ENCODE peak calls at places on chromosome X, in six cellular contexts. One of them, this sample, is unnamed.

GRCh38 chrX:107713205-107714195 is 62.1 kb downstream of the TSC22D3 start:
- DNase-seq in spleen: peak
- DNase-seq in A549: no peak
- DNase-seq in adrenal gland: no peak
- DNase-seq in body of pancreas: no peak
- DNase-seq in uterus: peak
- DNase-seq in this sample: no peak

GRCh38 chrX:46782034-46782433 is 23.1 kb upstream of the SLC9A7 start:
- DNase-seq in spleen: no peak
- DNase-seq in body of pancreas: no peak
- DNase-seq in A549: no peak
- DNase-seq in adrenal gland: no peak
- DNase-seq in uterus: no peak
- DNase-seq in this sample: no peak

GRCh38 chrX:2748171-2748814 is 3.5 kb upstream of the XG start:
- DNase-seq in uterus: no peak
- DNase-seq in adrenal gland: no peak
- DNase-seq in spleen: no peak
- DNase-seq in body of pancreas: no peak
- DNase-seq in A549: no peak
- DNase-seq in this sample: no peak

GRCh38 chrX:151458824-151459223 is 61.8 kb downstream of the VMA21 start:
- DNase-seq in spleen: no peak
- DNase-seq in adrenal gland: no peak
- DNase-seq in A549: no peak
- DNase-seq in uterus: no peak
- DNase-seq in body of pancreas: no peak
- DNase-seq in this sample: no peak

GRCh38 chrX:7570432-7571009 is 272.4 kb upstream of the VCX start:
- DNase-seq in A549: no peak
- DNase-seq in spleen: no peak
- DNase-seq in uterus: no peak
- DNase-seq in adrenal gland: no peak
- DNase-seq in body of pancreas: no peak
- DNase-seq in this sample: no peak

GRCh38 chrX:149569770-149570169 is 17.5 kb downstream of the MAGEA9B start:
- DNase-seq in uterus: no peak
- DNase-seq in spleen: no peak
- DNase-seq in adrenal gland: no peak
- DNase-seq in body of pancreas: no peak
- DNase-seq in A549: no peak
- DNase-seq in this sample: no peak

GRCh38 chrX:118807151-118808017 is 16.2 kb upstream of the ZCCHC12 start:
- DNase-seq in body of pancreas: peak
- DNase-seq in A549: peak
- DNase-seq in spleen: peak
- DNase-seq in uterus: peak
- DNase-seq in adrenal gland: peak
- DNase-seq in this sample: peak

GRCh38 chrX:55867708-55868107 is 150.2 kb downstream of the RRAGB start:
- DNase-seq in body of pancreas: no peak
- DNase-seq in spleen: no peak
- DNase-seq in uterus: no peak
- DNase-seq in adrenal gland: no peak
- DNase-seq in A549: no peak
- DNase-seq in this sample: no peak

GRCh38 chrX:136047001-136047642 is 61.9 kb downstream of the SLC9A6 start:
- DNase-seq in A549: no peak
- DNase-seq in body of pancreas: no peak
- DNase-seq in spleen: no peak
- DNase-seq in uterus: no peak
- DNase-seq in adrenal gland: no peak
- DNase-seq in this sample: no peak

GRCh38 chrX:16730450-16730849 is 11.0 kb downstream of the SYAP1 start:
- DNase-seq in body of pancreas: no peak
- DNase-seq in adrenal gland: no peak
- DNase-seq in spleen: no peak
- DNase-seq in uterus: no peak
- DNase-seq in A549: no peak
- DNase-seq in this sample: no peak

DNA sequence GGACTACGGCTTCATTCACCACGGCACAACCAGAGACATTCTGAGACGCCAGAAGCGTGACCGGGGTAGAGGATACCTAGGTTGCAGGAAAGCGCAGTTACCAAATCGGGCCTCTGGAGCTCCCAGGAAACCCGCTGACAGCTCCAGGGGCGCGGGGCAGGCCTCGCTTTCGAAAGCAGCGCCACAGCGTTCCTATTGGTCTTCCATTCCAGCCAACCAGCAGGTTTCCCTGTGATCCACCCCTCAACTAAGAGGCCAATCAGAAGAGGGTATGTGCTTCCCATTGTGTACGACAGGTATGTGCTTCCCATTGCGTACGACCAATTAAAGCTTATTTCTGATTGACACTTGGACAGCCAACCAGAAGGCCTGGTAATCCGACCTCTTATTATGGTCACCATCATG is 14.9 kb downstream of the SNX12 start:
- DNase-seq in uterus: no peak
- DNase-seq in body of pancreas: peak
- DNase-seq in spleen: no peak
- DNase-seq in adrenal gland: peak
- DNase-seq in A549: no peak
- DNase-seq in this sample: no peak
- TF ChIP-seq POLR2A in uterus: no peak
- TF ChIP-seq POLR2A in body of pancreas: no peak
- TF ChIP-seq POLR2A in spleen: no peak
- TF ChIP-seq POLR2A in adrenal gland: no peak
- TF ChIP-seq POLR2A in A549: no peak
- TF ChIP-seq POLR2A in this sample: no peak

GRCh38 chrX:68403522-68403921 is 29.8 kb downstream of the OPHN1 start:
- DNase-seq in body of pancreas: no peak
- DNase-seq in adrenal gland: no peak
- DNase-seq in spleen: no peak
- DNase-seq in A549: no peak
- DNase-seq in uterus: no peak
- DNase-seq in this sample: no peak

GRCh38 chrX:68396953-68397352 is 36.3 kb downstream of the OPHN1 start:
- DNase-seq in uterus: peak
- DNase-seq in body of pancreas: no peak
- DNase-seq in A549: no peak
- DNase-seq in adrenal gland: no peak
- DNase-seq in spleen: no peak
- DNase-seq in this sample: no peak

GRCh38 chrX:68402094-68402493 is 31.2 kb downstream of the OPHN1 start:
- DNase-seq in adrenal gland: no peak
- DNase-seq in uterus: no peak
- DNase-seq in body of pancreas: no peak
- DNase-seq in spleen: no peak
- DNase-seq in A549: no peak
- DNase-seq in this sample: no peak

GRCh38 chrX:68403060-68403459 is 30.2 kb downstream of the OPHN1 start:
- DNase-seq in spleen: no peak
- DNase-seq in uterus: no peak
- DNase-seq in adrenal gland: no peak
- DNase-seq in A549: no peak
- DNase-seq in body of pancreas: no peak
- DNase-seq in this sample: no peak

DNA sequence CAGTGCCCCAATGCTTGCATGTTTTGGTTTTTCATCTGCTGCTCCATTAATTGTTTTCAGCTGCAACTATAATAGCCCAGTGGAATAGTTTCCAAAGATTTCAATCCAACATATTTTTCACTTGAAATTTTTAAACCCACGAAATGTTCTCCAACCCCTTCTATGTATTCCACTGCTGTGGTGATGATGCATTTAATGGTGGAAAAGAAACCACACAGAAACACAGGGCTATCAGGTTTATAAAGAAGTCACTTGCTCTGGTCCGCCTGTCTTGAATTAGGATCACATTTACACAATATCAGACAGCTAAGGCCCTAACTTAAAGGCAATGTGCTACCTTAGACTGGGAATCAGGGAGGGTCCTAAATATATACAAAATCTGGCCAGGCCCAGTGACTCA is 35.0 kb downstream of the OPHN1 start:
- DNase-seq in A549: no peak
- DNase-seq in adrenal gland: no peak
- DNase-seq in uterus: no peak
- DNase-seq in body of pancreas: no peak
- DNase-seq in spleen: no peak
- DNase-seq in this sample: no peak
- TF ChIP-seq POLR2A in A549: no peak
- TF ChIP-seq POLR2A in adrenal gland: no peak
- TF ChIP-seq POLR2A in uterus: no peak
- TF ChIP-seq POLR2A in body of pancreas: no peak
- TF ChIP-seq POLR2A in spleen: no peak
- TF ChIP-seq POLR2A in this sample: no peak

GRCh38 chrX:72238721-72239475 is at the start of gene ERCC6L:
- DNase-seq in body of pancreas: peak
- DNase-seq in A549: peak
- DNase-seq in uterus: peak
- DNase-seq in adrenal gland: peak
- DNase-seq in spleen: peak
- DNase-seq in this sample: peak
- TF ChIP-seq POLR2A in body of pancreas: peak
- TF ChIP-seq POLR2A in A549: peak
- TF ChIP-seq POLR2A in uterus: peak
- TF ChIP-seq POLR2A in adrenal gland: no peak
- TF ChIP-seq POLR2A in spleen: no peak
- TF ChIP-seq POLR2A in this sample: no peak

GRCh38 chrX:49043220-49043986 is at the start of gene TFE3:
- DNase-seq in uterus: peak
- DNase-seq in adrenal gland: peak
- DNase-seq in body of pancreas: peak
- DNase-seq in A549: peak
- DNase-seq in spleen: peak
- DNase-seq in this sample: peak
- TF ChIP-seq POLR2A in uterus: peak
- TF ChIP-seq POLR2A in adrenal gland: peak
- TF ChIP-seq POLR2A in body of pancreas: peak
- TF ChIP-seq POLR2A in A549: peak
- TF ChIP-seq POLR2A in spleen: no peak
- TF ChIP-seq POLR2A in this sample: no peak

DNA sequence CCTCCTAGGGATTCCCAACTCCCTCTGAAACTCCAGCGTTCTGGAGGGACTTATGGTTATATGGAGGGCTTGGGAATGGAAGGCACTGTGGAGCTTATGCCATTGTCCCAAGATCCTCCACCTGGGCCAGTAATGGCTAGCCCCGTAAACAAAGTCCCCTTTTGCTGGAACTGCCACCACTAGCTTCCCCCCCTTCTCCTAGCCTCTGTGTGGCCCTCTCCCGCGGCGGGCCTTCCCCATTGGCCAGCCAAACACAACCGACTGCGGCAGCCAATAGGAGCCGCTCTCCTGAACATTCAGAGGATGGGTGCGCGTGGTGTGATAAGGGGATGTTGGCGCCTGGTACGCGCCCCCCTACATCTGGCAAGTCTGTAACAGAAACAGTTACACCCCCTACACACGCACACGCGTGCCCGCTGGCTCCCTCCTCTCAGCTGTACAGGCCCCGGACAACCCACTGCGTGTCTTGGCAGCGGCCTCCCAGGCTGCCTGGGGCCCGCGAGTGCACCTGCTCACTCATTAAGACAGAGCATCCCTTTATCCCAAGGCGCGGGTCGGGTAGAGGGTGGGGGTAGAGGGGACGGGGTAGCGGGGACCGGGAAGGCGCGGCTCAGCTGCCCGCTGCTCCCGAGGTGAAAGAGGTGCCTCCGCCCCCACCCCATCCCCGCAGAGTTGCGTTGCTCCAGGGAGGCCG is 863 bp upstream of the RAB33A start:
- DNase-seq in adrenal gland: peak
- DNase-seq in uterus: peak
- DNase-seq in body of pancreas: peak
- DNase-seq in spleen: peak
- DNase-seq in A549: peak
- DNase-seq in this sample: peak
- TF ChIP-seq POLR2A in adrenal gland: no peak
- TF ChIP-seq POLR2A in uterus: no peak
- TF ChIP-seq POLR2A in body of pancreas: no peak
- TF ChIP-seq POLR2A in spleen: no peak
- TF ChIP-seq POLR2A in A549: no peak
- TF ChIP-seq POLR2A in this sample: no peak

DNA sequence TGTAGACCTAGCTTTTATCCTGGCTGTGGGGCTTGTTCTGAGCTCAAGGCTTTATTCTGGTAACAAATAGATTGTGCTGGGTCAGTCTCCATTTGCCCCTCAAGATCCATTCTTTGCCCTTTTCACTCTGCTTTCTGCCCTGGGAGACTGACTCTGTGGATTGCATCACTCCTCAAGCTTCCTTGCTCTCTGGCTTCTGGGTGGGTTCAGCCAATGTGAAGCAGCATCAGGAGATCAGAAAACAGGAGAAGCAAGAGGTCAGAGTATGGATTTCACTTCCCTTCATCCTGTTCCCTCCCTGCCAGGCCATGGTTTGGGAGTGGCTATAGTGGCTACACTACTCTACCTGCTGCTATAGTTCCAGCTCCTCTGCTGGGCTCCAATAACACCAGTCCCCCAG is 184.1 kb upstream of the NDP start:
- DNase-seq in body of pancreas: no peak
- DNase-seq in A549: no peak
- DNase-seq in spleen: no peak
- DNase-seq in uterus: no peak
- DNase-seq in adrenal gland: no peak
- DNase-seq in this sample: no peak
- TF ChIP-seq POLR2A in body of pancreas: no peak
- TF ChIP-seq POLR2A in A549: no peak
- TF ChIP-seq POLR2A in spleen: no peak
- TF ChIP-seq POLR2A in uterus: no peak
- TF ChIP-seq POLR2A in adrenal gland: no peak
- TF ChIP-seq POLR2A in this sample: no peak

GRCh38 chrX:11759172-11759460 is 1.1 kb downstream of the MSL3 start:
- DNase-seq in spleen: peak
- DNase-seq in adrenal gland: no peak
- DNase-seq in body of pancreas: no peak
- DNase-seq in A549: no peak
- DNase-seq in uterus: no peak
- DNase-seq in this sample: no peak
- TF ChIP-seq POLR2A in spleen: no peak
- TF ChIP-seq POLR2A in adrenal gland: no peak
- TF ChIP-seq POLR2A in body of pancreas: no peak
- TF ChIP-seq POLR2A in A549: peak
- TF ChIP-seq POLR2A in uterus: no peak
- TF ChIP-seq POLR2A in this sample: no peak

This sample was measured in stomach.